ENCODE peak calls at places on chromosomes 5 and 9, in four cellular contexts. One of them, this sample, is unnamed.

GRCh38 chr5:134227259-134227658 is 1.4 kb upstream of the PPP2CA start:
- DNase-seq in left cardiac atrium: peak
- DNase-seq in activated gamma-delta T cell: no peak
- DNase-seq in thoracic aorta: no peak
- DNase-seq in this sample: no peak

GRCh38 chr9:37715991-37716505 is 37.6 kb upstream of the TRMT10B start:
- DNase-seq in activated gamma-delta T cell: no peak
- DNase-seq in left cardiac atrium: no peak
- DNase-seq in thoracic aorta: no peak
- DNase-seq in this sample: no peak

GRCh38 chr9:21812415-21812814 is 10.0 kb downstream of the MTAP start:
- DNase-seq in thoracic aorta: no peak
- DNase-seq in activated gamma-delta T cell: no peak
- DNase-seq in left cardiac atrium: no peak
- DNase-seq in this sample: no peak

GRCh38 chr9:87249029-87249428 is 248.6 kb upstream of the DAPK1 start:
- DNase-seq in left cardiac atrium: no peak
- DNase-seq in activated gamma-delta T cell: no peak
- DNase-seq in thoracic aorta: no peak
- DNase-seq in this sample: no peak

GRCh38 chr5:84430863-84431663 is 46.4 kb upstream of the EDIL3 start:
- DNase-seq in left cardiac atrium: no peak
- DNase-seq in activated gamma-delta T cell: no peak
- DNase-seq in thoracic aorta: no peak
- DNase-seq in this sample: no peak

GRCh38 chr5:132438931-132439330 is 51.6 kb downstream of the IRF1 start:
- DNase-seq in activated gamma-delta T cell: no peak
- DNase-seq in left cardiac atrium: no peak
- DNase-seq in thoracic aorta: no peak
- DNase-seq in this sample: no peak

GRCh38 chr5:168802337-168802736 is 223.2 kb upstream of the PANK3 start:
- DNase-seq in thoracic aorta: no peak
- DNase-seq in activated gamma-delta T cell: no peak
- DNase-seq in left cardiac atrium: no peak
- DNase-seq in this sample: no peak

GRCh38 chr5:159412284-159413046 is 82.2 kb upstream of the IL12B start:
- DNase-seq in activated gamma-delta T cell: no peak
- DNase-seq in thoracic aorta: no peak
- DNase-seq in left cardiac atrium: no peak
- DNase-seq in this sample: no peak

GRCh38 chr5:24135536-24135935 is 509.2 kb downstream of the CDH10 start:
- DNase-seq in left cardiac atrium: no peak
- DNase-seq in thoracic aorta: no peak
- DNase-seq in activated gamma-delta T cell: no peak
- DNase-seq in this sample: no peak

GRCh38 chr9:114153761-114154596 is 1.4 kb upstream of the COL27A1 start:
- DNase-seq in left cardiac atrium: no peak
- DNase-seq in activated gamma-delta T cell: no peak
- DNase-seq in thoracic aorta: no peak
- DNase-seq in this sample: no peak

GRCh38 chr9:20981486-20981885 is 50.0 kb downstream of the HACD4 start:
- DNase-seq in left cardiac atrium: no peak
- DNase-seq in activated gamma-delta T cell: no peak
- DNase-seq in thoracic aorta: no peak
- DNase-seq in this sample: no peak

GRCh38 chr5:17732351-17732923 is 98.2 kb downstream of the TAF11L14 start:
- DNase-seq in thoracic aorta: no peak
- DNase-seq in activated gamma-delta T cell: no peak
- DNase-seq in left cardiac atrium: no peak
- DNase-seq in this sample: no peak

GRCh38 chr9:120522032-120522431 is 57.9 kb downstream of the CDK5RAP2 start:
- DNase-seq in left cardiac atrium: no peak
- DNase-seq in thoracic aorta: no peak
- DNase-seq in activated gamma-delta T cell: no peak
- DNase-seq in this sample: no peak

GRCh38 chr5:149317281-149318048 is 27.8 kb upstream of the GRPEL2 start:
- DNase-seq in thoracic aorta: no peak
- DNase-seq in left cardiac atrium: no peak
- DNase-seq in activated gamma-delta T cell: no peak
- DNase-seq in this sample: no peak

GRCh38 chr9:129111762-129112151 is 542 bp downstream of the PTPA start:
- DNase-seq in thoracic aorta: no peak
- DNase-seq in left cardiac atrium: peak
- DNase-seq in activated gamma-delta T cell: no peak
- DNase-seq in this sample: peak

GRCh38 chr9:19009566-19009965 is 23.4 kb downstream of the SAXO1 start:
- DNase-seq in activated gamma-delta T cell: no peak
- DNase-seq in thoracic aorta: no peak
- DNase-seq in left cardiac atrium: no peak
- DNase-seq in this sample: no peak

GRCh38 chr5:154444559-154445421 is 1.0 kb upstream of the SAP30L start:
- DNase-seq in left cardiac atrium: no peak
- DNase-seq in activated gamma-delta T cell: no peak
- DNase-seq in thoracic aorta: no peak
- DNase-seq in this sample: peak

GRCh38 chr5:179620703-179621350 is 2.6 kb downstream of the HNRNPH1 start:
- DNase-seq in left cardiac atrium: no peak
- DNase-seq in thoracic aorta: no peak
- DNase-seq in activated gamma-delta T cell: no peak
- DNase-seq in this sample: no peak

GRCh38 chr9:87592554-87593394 is 95.1 kb downstream of the DAPK1 start:
- DNase-seq in left cardiac atrium: peak
- DNase-seq in thoracic aorta: no peak
- DNase-seq in activated gamma-delta T cell: no peak
- DNase-seq in this sample: peak

GRCh38 chr9:114681594-114682332 is at the start of gene TEX48:
- DNase-seq in thoracic aorta: no peak
- DNase-seq in activated gamma-delta T cell: no peak
- DNase-seq in left cardiac atrium: peak
- DNase-seq in this sample: no peak

GRCh38 chr9:135526089-135526729 is 5.0 kb downstream of the LCN1 start:
- DNase-seq in thoracic aorta: no peak
- DNase-seq in left cardiac atrium: no peak
- DNase-seq in activated gamma-delta T cell: no peak
- DNase-seq in this sample: no peak

GRCh38 chr9:113625456-113625855 is 161.9 kb downstream of the RGS3 start:
- DNase-seq in thoracic aorta: no peak
- DNase-seq in left cardiac atrium: no peak
- DNase-seq in activated gamma-delta T cell: no peak
- DNase-seq in this sample: no peak

GRCh38 chr5:60738461-60738860 is 38.5 kb upstream of the DEPDC1B start:
- DNase-seq in activated gamma-delta T cell: no peak
- DNase-seq in left cardiac atrium: no peak
- DNase-seq in thoracic aorta: no peak
- DNase-seq in this sample: no peak

GRCh38 chr5:160769264-160769663 is 82.7 kb downstream of the ATP10B start:
- DNase-seq in activated gamma-delta T cell: no peak
- DNase-seq in left cardiac atrium: no peak
- DNase-seq in thoracic aorta: no peak
- DNase-seq in this sample: no peak

GRCh38 chr5:96279796-96280542 is 153.1 kb downstream of the PCSK1 start:
- DNase-seq in thoracic aorta: no peak
- DNase-seq in left cardiac atrium: no peak
- DNase-seq in activated gamma-delta T cell: no peak
- DNase-seq in this sample: no peak

GRCh38 chr5:115379622-115380344 is 83.3 kb upstream of the CCDC112 start:
- DNase-seq in thoracic aorta: no peak
- DNase-seq in left cardiac atrium: no peak
- DNase-seq in activated gamma-delta T cell: no peak
- DNase-seq in this sample: no peak

This sample was measured in heart right ventricle.